ENCODE peak calls at places on chromosomes 3 and 15, in four cellular contexts. One of them, this sample, is unnamed.

GRCh38 chr3:8164145-8164544 is 337.5 kb upstream of the LMCD1 start:
- DNase-seq in fibroblast of lung: no peak
- DNase-seq in cardiac fibroblast: no peak
- DNase-seq in HCT116: no peak
- DNase-seq in this sample: no peak

GRCh38 chr3:72336821-72337479 is 511.3 kb downstream of the SHQ1 start:
- DNase-seq in fibroblast of lung: peak
- DNase-seq in cardiac fibroblast: peak
- DNase-seq in HCT116: no peak
- DNase-seq in this sample: peak

GRCh38 chr3:7977245-7978103 is 524.1 kb upstream of the LMCD1 start:
- DNase-seq in fibroblast of lung: peak
- DNase-seq in cardiac fibroblast: peak
- DNase-seq in HCT116: no peak
- DNase-seq in this sample: no peak

GRCh38 chr15:77836116-77836798 is 203.5 kb upstream of the LINGO1 start:
- DNase-seq in fibroblast of lung: peak
- DNase-seq in cardiac fibroblast: peak
- DNase-seq in HCT116: peak
- DNase-seq in this sample: no peak

GRCh38 chr15:101432982-101433381 is 56.5 kb downstream of the PCSK6 start:
- DNase-seq in fibroblast of lung: no peak
- DNase-seq in cardiac fibroblast: no peak
- DNase-seq in HCT116: no peak
- DNase-seq in this sample: no peak

GRCh38 chr15:47741082-47741481 is 23.8 kb downstream of the SEMA6D start:
- DNase-seq in fibroblast of lung: no peak
- DNase-seq in cardiac fibroblast: no peak
- DNase-seq in HCT116: no peak
- DNase-seq in this sample: no peak

GRCh38 chr3:144480520-144480919 is 508.9 kb downstream of the DIPK2A start:
- DNase-seq in fibroblast of lung: no peak
- DNase-seq in cardiac fibroblast: no peak
- DNase-seq in HCT116: no peak
- DNase-seq in this sample: no peak

GRCh38 chr3:21292971-21293370 is 458.0 kb downstream of the ZNF385D start:
- DNase-seq in fibroblast of lung: no peak
- DNase-seq in cardiac fibroblast: no peak
- DNase-seq in HCT116: no peak
- DNase-seq in this sample: no peak

GRCh38 chr3:161247049-161247448 is 25.9 kb downstream of the NMD3 start:
- DNase-seq in fibroblast of lung: no peak
- DNase-seq in cardiac fibroblast: no peak
- DNase-seq in HCT116: no peak
- DNase-seq in this sample: no peak

GRCh38 chr15:63507878-63508818 is 3.8 kb downstream of the USP3 start:
- DNase-seq in fibroblast of lung: no peak
- DNase-seq in cardiac fibroblast: no peak
- DNase-seq in HCT116: no peak
- DNase-seq in this sample: no peak

GRCh38 chr3:104564045-104564643 is 802.6 kb upstream of the ALCAM start:
- DNase-seq in fibroblast of lung: peak
- DNase-seq in cardiac fibroblast: peak
- DNase-seq in HCT116: peak
- DNase-seq in this sample: peak

GRCh38 chr3:94249491-94250079 is 186.7 kb downstream of the NSUN3 start:
- DNase-seq in fibroblast of lung: peak
- DNase-seq in cardiac fibroblast: peak
- DNase-seq in HCT116: peak
- DNase-seq in this sample: peak

GRCh38 chr15:100968043-100968966 is 49.1 kb downstream of the LRRK1 start:
- DNase-seq in fibroblast of lung: no peak
- DNase-seq in cardiac fibroblast: peak
- DNase-seq in HCT116: no peak
- DNase-seq in this sample: no peak

GRCh38 chr3:32872487-32873382 is 54.9 kb downstream of the TRIM71 start:
- DNase-seq in fibroblast of lung: peak
- DNase-seq in cardiac fibroblast: peak
- DNase-seq in HCT116: no peak
- DNase-seq in this sample: no peak

GRCh38 chr3:36600413-36600812 is 163.9 kb downstream of the DCLK3 start:
- DNase-seq in fibroblast of lung: no peak
- DNase-seq in cardiac fibroblast: no peak
- DNase-seq in HCT116: peak
- DNase-seq in this sample: no peak
- TF ChIP-seq CTCF in fibroblast of lung: no peak
- TF ChIP-seq CTCF in cardiac fibroblast: no peak
- TF ChIP-seq CTCF in HCT116: no peak
- TF ChIP-seq CTCF in this sample: no peak

GRCh38 chr15:39588531-39589192 is 7.8 kb downstream of the THBS1 start:
- DNase-seq in fibroblast of lung: peak
- DNase-seq in cardiac fibroblast: peak
- DNase-seq in HCT116: no peak
- DNase-seq in this sample: no peak

GRCh38 chr15:39585871-39586301 is 5.0 kb downstream of the THBS1 start:
- DNase-seq in fibroblast of lung: no peak
- DNase-seq in cardiac fibroblast: peak
- DNase-seq in HCT116: no peak
- DNase-seq in this sample: no peak

GRCh38 chr15:39587910-39588530 is 7.1 kb downstream of the THBS1 start:
- DNase-seq in fibroblast of lung: peak
- DNase-seq in cardiac fibroblast: peak
- DNase-seq in HCT116: no peak
- DNase-seq in this sample: peak

GRCh38 chr15:39586387-39587171 is 5.7 kb downstream of the THBS1 start:
- DNase-seq in fibroblast of lung: peak
- DNase-seq in cardiac fibroblast: peak
- DNase-seq in HCT116: no peak
- DNase-seq in this sample: peak

DNA sequence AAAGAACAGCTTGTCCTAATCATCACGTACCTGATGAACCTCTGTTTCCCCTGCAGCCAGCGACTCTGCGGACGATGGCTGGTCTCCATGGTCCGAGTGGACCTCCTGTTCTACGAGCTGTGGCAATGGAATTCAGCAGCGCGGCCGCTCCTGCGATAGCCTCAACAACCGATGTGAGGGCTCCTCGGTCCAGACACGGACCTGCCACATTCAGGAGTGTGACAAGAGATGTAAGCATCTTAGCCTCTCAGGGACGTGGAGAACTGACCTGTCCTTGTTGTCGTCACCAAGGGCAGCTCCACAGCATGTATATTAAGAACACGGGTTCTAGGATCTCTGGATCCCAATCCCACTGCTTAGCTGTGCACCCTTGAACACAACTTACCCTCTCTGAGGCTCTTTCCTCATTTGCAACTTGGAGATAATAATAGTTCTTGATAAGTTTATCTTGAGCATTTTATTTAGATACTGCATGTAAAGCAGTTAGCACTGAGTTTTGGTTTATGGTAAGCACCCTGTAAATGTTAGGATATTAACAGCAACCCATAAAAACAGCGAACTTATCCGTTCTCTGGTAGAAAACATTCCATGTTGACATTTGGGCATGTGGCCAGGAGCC is 6.5 kb downstream of the THBS1 start:
- DNase-seq in fibroblast of lung: peak
- DNase-seq in cardiac fibroblast: no peak
- DNase-seq in HCT116: no peak
- DNase-seq in this sample: peak
- H3K4me3 ChIP-seq in fibroblast of lung: no peak
- H3K4me3 ChIP-seq in cardiac fibroblast: no peak
- H3K4me3 ChIP-seq in HCT116: no peak
- H3K4me3 ChIP-seq in this sample: no peak

GRCh38 chr3:150216041-150216811 is 191.9 kb upstream of the TSC22D2 start:
- DNase-seq in fibroblast of lung: peak
- DNase-seq in cardiac fibroblast: peak
- DNase-seq in HCT116: no peak
- DNase-seq in this sample: no peak
- TF ChIP-seq CTCF in fibroblast of lung: peak
- TF ChIP-seq CTCF in cardiac fibroblast: no peak
- TF ChIP-seq CTCF in HCT116: no peak
- TF ChIP-seq CTCF in this sample: no peak

GRCh38 chr15:96268421-96269204 is 61.9 kb upstream of the NR2F2 start:
- DNase-seq in fibroblast of lung: peak
- DNase-seq in cardiac fibroblast: peak
- DNase-seq in HCT116: no peak
- DNase-seq in this sample: no peak
- H3K4me3 ChIP-seq in fibroblast of lung: no peak
- H3K4me3 ChIP-seq in cardiac fibroblast: no peak
- H3K4me3 ChIP-seq in HCT116: no peak
- H3K4me3 ChIP-seq in this sample: no peak

GRCh38 chr3:122660575-122660974 is 20.1 kb upstream of the PARP14 start:
- DNase-seq in fibroblast of lung: no peak
- DNase-seq in cardiac fibroblast: no peak
- DNase-seq in HCT116: no peak
- DNase-seq in this sample: no peak
- TF ChIP-seq CTCF in fibroblast of lung: no peak
- TF ChIP-seq CTCF in cardiac fibroblast: peak
- TF ChIP-seq CTCF in HCT116: no peak
- TF ChIP-seq CTCF in this sample: no peak

GRCh38 chr3:137764563-137765309 is 621 bp downstream of the SOX14 start:
- DNase-seq in fibroblast of lung: no peak
- DNase-seq in cardiac fibroblast: no peak
- DNase-seq in HCT116: no peak
- DNase-seq in this sample: no peak
- H3K4me3 ChIP-seq in fibroblast of lung: no peak
- H3K4me3 ChIP-seq in cardiac fibroblast: no peak
- H3K4me3 ChIP-seq in HCT116: no peak
- H3K4me3 ChIP-seq in this sample: no peak

GRCh38 chr3:195260286-195260905 is 10.6 kb downstream of the XXYLT1 start:
- DNase-seq in fibroblast of lung: no peak
- DNase-seq in cardiac fibroblast: peak
- DNase-seq in HCT116: no peak
- DNase-seq in this sample: no peak
- TF ChIP-seq CTCF in fibroblast of lung: peak
- TF ChIP-seq CTCF in cardiac fibroblast: peak
- TF ChIP-seq CTCF in HCT116: no peak
- TF ChIP-seq CTCF in this sample: peak

GRCh38 chr3:45027406-45027805 is 1.3 kb downstream of the CLEC3B start:
- DNase-seq in fibroblast of lung: no peak
- DNase-seq in cardiac fibroblast: no peak
- DNase-seq in HCT116: no peak
- DNase-seq in this sample: no peak
- H3K4me3 ChIP-seq in fibroblast of lung: no peak
- H3K4me3 ChIP-seq in cardiac fibroblast: no peak
- H3K4me3 ChIP-seq in HCT116: no peak
- H3K4me3 ChIP-seq in this sample: no peak

GRCh38 chr15:87487484-87487883 is 769.1 kb downstream of the NTRK3 start:
- DNase-seq in fibroblast of lung: no peak
- DNase-seq in cardiac fibroblast: no peak
- DNase-seq in HCT116: no peak
- DNase-seq in this sample: no peak

GRCh38 chr15:87493803-87494202 is 762.7 kb downstream of the NTRK3 start:
- DNase-seq in fibroblast of lung: no peak
- DNase-seq in cardiac fibroblast: no peak
- DNase-seq in HCT116: no peak
- DNase-seq in this sample: no peak

GRCh38 chr15:87492321-87492720 is 764.2 kb downstream of the NTRK3 start:
- DNase-seq in fibroblast of lung: no peak
- DNase-seq in cardiac fibroblast: no peak
- DNase-seq in HCT116: no peak
- DNase-seq in this sample: no peak

DNA sequence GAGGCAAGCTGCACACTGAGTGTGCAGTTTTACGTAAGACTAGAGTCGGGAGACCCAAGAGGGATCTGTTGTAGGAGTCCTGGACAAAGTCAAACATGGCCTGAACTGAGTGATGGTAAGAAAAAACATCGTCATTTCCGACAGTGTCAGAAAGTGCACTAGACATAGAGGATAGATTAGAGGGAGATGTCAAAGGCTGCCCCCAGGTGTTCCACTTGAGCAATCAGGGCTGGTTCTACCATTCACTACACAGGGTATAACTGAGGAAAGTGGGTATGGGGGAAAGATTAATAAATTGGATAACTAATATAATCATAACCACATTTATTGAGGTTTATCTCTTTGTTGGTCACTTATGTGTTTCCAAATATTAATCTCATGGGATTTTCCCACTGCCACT is 766.6 kb downstream of the NTRK3 start:
- DNase-seq in fibroblast of lung: no peak
- DNase-seq in cardiac fibroblast: no peak
- DNase-seq in HCT116: no peak
- DNase-seq in this sample: no peak
- TF ChIP-seq CTCF in fibroblast of lung: no peak
- TF ChIP-seq CTCF in cardiac fibroblast: no peak
- TF ChIP-seq CTCF in HCT116: no peak
- TF ChIP-seq CTCF in this sample: no peak